ENCODE peak calls at places on chromosomes 16 and 17, in six cellular contexts. One of them, this sample, is unnamed.

GRCh38 chr17:81568416-81568815 is 16.3 kb upstream of the FAAP100 start:
- DNase-seq in adipocyte: no peak
- DNase-seq in ovary: no peak
- DNase-seq in iPS DF 6.9: no peak
- DNase-seq in heart right ventricle: no peak
- DNase-seq in body of pancreas: no peak
- DNase-seq in this sample: no peak

GRCh38 chr17:75758131-75758905 is 6.7 kb downstream of the GALK1 start:
- DNase-seq in adipocyte: no peak
- DNase-seq in ovary: no peak
- DNase-seq in iPS DF 6.9: no peak
- DNase-seq in heart right ventricle: no peak
- DNase-seq in body of pancreas: no peak
- DNase-seq in this sample: no peak

GRCh38 chr16:58584831-58585505 is 44.7 kb downstream of the CNOT1 start:
- DNase-seq in adipocyte: no peak
- DNase-seq in ovary: no peak
- DNase-seq in iPS DF 6.9: no peak
- DNase-seq in heart right ventricle: no peak
- DNase-seq in body of pancreas: no peak
- DNase-seq in this sample: no peak

GRCh38 chr17:61495161-61495857 is 43.1 kb downstream of the TBX4 start:
- DNase-seq in adipocyte: no peak
- DNase-seq in ovary: no peak
- DNase-seq in iPS DF 6.9: no peak
- DNase-seq in heart right ventricle: no peak
- DNase-seq in body of pancreas: no peak
- DNase-seq in this sample: peak; percentile 77

GRCh38 chr17:42969006-42969581 is 4.8 kb upstream of the AARSD1 start:
- DNase-seq in adipocyte: no peak
- DNase-seq in ovary: no peak
- DNase-seq in iPS DF 6.9: no peak
- DNase-seq in heart right ventricle: no peak
- DNase-seq in body of pancreas: no peak
- DNase-seq in this sample: no peak

GRCh38 chr17:17343896-17344506 is 40.8 kb downstream of the NT5M start:
- DNase-seq in adipocyte: no peak
- DNase-seq in ovary: no peak
- DNase-seq in iPS DF 6.9: no peak
- DNase-seq in heart right ventricle: no peak
- DNase-seq in body of pancreas: no peak
- DNase-seq in this sample: peak; percentile 1

GRCh38 chr17:74870512-74870911 is 2.3 kb downstream of the FDXR start:
- DNase-seq in adipocyte: peak; percentile 55
- DNase-seq in ovary: peak; percentile 91
- DNase-seq in iPS DF 6.9: no peak
- DNase-seq in heart right ventricle: no peak
- DNase-seq in body of pancreas: no peak
- DNase-seq in this sample: peak; percentile 97

GRCh38 chr17:66459811-66460270 is 157.4 kb downstream of the PRKCA start:
- DNase-seq in adipocyte: peak; percentile 98
- DNase-seq in ovary: peak; percentile 58
- DNase-seq in iPS DF 6.9: no peak
- DNase-seq in heart right ventricle: peak; percentile 38
- DNase-seq in body of pancreas: no peak
- DNase-seq in this sample: peak; percentile 90

GRCh38 chr17:37818689-37819088 is 73.8 kb upstream of the HNF1B start:
- DNase-seq in adipocyte: no peak
- DNase-seq in ovary: no peak
- DNase-seq in iPS DF 6.9: no peak
- DNase-seq in heart right ventricle: no peak
- DNase-seq in body of pancreas: peak; percentile 65
- DNase-seq in this sample: no peak

GRCh38 chr16:72073831-72074230 is 10.8 kb downstream of the HPR start:
- DNase-seq in adipocyte: no peak
- DNase-seq in ovary: peak; percentile 33
- DNase-seq in iPS DF 6.9: no peak
- DNase-seq in heart right ventricle: peak; percentile 70
- DNase-seq in body of pancreas: no peak
- DNase-seq in this sample: peak; percentile 30

GRCh38 chr16:74868501-74868900 is 93.9 kb upstream of the FA2H start:
- DNase-seq in adipocyte: no peak
- DNase-seq in ovary: no peak
- DNase-seq in iPS DF 6.9: no peak
- DNase-seq in heart right ventricle: peak; percentile 16
- DNase-seq in body of pancreas: no peak
- DNase-seq in this sample: no peak

GRCh38 chr17:19549746-19550623 is 16.3 kb downstream of the SLC47A1 start:
- DNase-seq in adipocyte: no peak
- DNase-seq in ovary: no peak
- DNase-seq in iPS DF 6.9: no peak
- DNase-seq in heart right ventricle: no peak
- DNase-seq in body of pancreas: no peak
- DNase-seq in this sample: no peak
- H3K4me1 ChIP-seq in adipocyte: peaks cover 15% of the 10 kb centered on the region
- H3K4me1 ChIP-seq in ovary: peaks cover 5% of the 10 kb centered on the region
- H3K4me1 ChIP-seq in iPS DF 6.9: peaks cover 1% of the 10 kb centered on the region
- H3K4me1 ChIP-seq in heart right ventricle: peaks cover 10% of the 10 kb centered on the region
- H3K4me1 ChIP-seq in body of pancreas: peaks cover 11% of the 10 kb centered on the region
- H3K4me1 ChIP-seq in this sample: peaks cover 27% of the 10 kb centered on the region

GRCh38 chr17:72717676-72718075 is 374.8 kb downstream of the SLC39A11 start:
- DNase-seq in adipocyte: no peak
- DNase-seq in ovary: no peak
- DNase-seq in iPS DF 6.9: no peak
- DNase-seq in heart right ventricle: no peak
- DNase-seq in body of pancreas: no peak
- DNase-seq in this sample: no peak
- H3K4me1 ChIP-seq in adipocyte: peaks cover 8% of the 10 kb centered on the region
- H3K4me1 ChIP-seq in ovary: no peaks in the 10 kb centered on the region
- H3K4me1 ChIP-seq in iPS DF 6.9: peaks cover 6% of the 10 kb centered on the region
- H3K4me1 ChIP-seq in heart right ventricle: no peaks in the 10 kb centered on the region
- H3K4me1 ChIP-seq in body of pancreas: no peaks in the 10 kb centered on the region
- H3K4me1 ChIP-seq in this sample: no peaks in the 10 kb centered on the region

DNA sequence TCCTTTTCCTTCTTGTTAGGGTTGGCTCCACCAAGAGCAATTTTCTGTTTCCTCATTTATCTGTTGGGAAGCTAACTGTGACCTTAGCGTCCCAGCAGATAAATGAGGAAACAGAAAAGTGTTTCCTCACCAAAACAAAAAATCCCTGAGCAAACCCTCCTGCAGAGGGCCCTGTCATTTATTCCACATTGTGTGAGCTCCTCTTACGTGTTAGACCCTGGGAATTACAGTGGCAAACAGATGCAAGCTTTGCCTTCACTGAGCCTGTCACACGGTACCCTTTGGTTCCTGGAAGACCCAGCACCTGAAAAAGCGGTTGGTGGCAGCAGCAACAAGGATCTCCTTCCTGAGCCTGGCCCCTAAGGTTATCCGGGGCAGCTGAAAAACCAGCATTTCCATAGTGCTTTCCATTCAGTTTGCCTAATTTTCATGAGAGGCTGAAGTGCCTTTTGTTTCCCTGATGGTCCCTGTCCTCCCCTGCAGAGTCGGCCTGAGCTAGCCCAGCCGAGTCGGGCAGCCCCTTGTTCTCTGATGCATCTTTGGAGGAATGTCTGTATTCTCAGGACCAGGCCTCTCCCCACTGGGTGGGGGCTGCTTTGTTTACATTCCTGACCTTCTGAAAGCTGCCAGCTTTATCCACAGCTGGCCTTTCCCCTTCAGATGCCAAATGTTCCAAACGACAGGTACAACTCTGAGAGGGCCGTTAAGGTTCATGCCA is 34.7 kb downstream of the YPEL2 start:
- DNase-seq in adipocyte: no peak
- DNase-seq in ovary: peak; percentile 39
- DNase-seq in iPS DF 6.9: peak; percentile 57
- DNase-seq in heart right ventricle: no peak
- DNase-seq in body of pancreas: peak; percentile 44
- DNase-seq in this sample: no peak
- H3K4me1 ChIP-seq in adipocyte: peaks cover 89% of the 10 kb centered on the region
- H3K4me1 ChIP-seq in ovary: peaks cover 34% of the 10 kb centered on the region
- H3K4me1 ChIP-seq in iPS DF 6.9: peaks cover 13% of the 10 kb centered on the region
- H3K4me1 ChIP-seq in heart right ventricle: peaks cover 99% of the 10 kb centered on the region
- H3K4me1 ChIP-seq in body of pancreas: peaks cover 97% of the 10 kb centered on the region
- H3K4me1 ChIP-seq in this sample: peaks cover 58% of the 10 kb centered on the region

DNA sequence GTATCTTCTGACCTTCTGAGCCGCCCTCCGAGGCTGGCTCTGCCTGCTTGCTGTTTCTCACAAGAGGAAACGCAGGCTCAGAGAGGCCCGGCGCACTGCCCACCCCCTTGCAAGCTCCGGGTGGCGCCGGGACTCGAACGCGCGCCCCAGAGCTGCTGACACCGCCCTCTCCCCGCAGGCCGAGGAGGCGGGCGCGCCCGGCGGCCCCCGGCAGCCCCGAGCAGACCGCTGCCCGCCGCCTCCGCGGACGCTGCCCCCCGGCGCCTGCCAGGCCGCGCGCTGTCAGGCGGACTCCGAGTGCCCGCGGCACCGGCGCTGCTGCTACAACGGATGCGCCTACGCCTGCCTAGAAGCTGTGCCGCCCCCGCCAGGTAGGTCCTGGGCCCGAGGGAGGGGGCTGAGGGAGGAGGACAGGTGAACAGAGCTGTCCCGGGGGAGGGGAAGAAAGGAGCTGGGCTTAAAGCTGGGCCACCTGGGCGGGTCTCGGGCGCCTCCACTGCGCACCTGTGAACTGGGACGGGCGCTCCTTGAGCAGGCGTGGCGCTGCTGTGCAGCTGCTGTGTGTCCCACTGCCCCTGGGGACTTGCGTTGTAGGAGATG is 18.2 kb downstream of the WFDC1 start:
- DNase-seq in adipocyte: no peak
- DNase-seq in ovary: no peak
- DNase-seq in iPS DF 6.9: no peak
- DNase-seq in heart right ventricle: no peak
- DNase-seq in body of pancreas: no peak
- DNase-seq in this sample: no peak
- H3K4me1 ChIP-seq in adipocyte: peaks cover 7% of the 10 kb centered on the region
- H3K4me1 ChIP-seq in ovary: no peaks in the 10 kb centered on the region
- H3K4me1 ChIP-seq in iPS DF 6.9: no peaks in the 10 kb centered on the region
- H3K4me1 ChIP-seq in heart right ventricle: no peaks in the 10 kb centered on the region
- H3K4me1 ChIP-seq in body of pancreas: no peaks in the 10 kb centered on the region
- H3K4me1 ChIP-seq in this sample: peaks cover 2% of the 10 kb centered on the region

DNA sequence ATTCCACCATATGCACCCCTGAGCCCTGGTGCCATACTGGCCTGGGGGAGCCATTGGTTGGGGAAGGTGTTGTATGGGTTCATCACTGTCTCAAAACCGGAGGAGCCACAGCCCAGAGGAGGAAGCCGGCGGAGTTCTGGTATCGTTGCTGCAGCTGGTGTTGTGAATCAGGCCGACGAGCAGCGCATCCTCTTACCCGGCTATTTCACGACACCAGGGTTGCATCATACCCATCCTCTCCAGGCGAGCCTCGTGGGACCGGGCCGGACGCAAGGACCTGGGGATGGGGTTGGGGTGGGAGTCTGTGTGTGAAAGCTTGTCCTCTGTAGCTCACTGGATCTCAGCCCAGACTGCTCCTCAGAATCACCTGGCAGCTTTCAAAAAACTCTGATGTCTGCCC is 6.6 kb upstream of the SLC12A3 start:
- DNase-seq in adipocyte: no peak
- DNase-seq in ovary: no peak
- DNase-seq in iPS DF 6.9: no peak
- DNase-seq in heart right ventricle: no peak
- DNase-seq in body of pancreas: no peak
- DNase-seq in this sample: no peak
- H3K4me1 ChIP-seq in adipocyte: no peaks in the 10 kb centered on the region
- H3K4me1 ChIP-seq in ovary: no peaks in the 10 kb centered on the region
- H3K4me1 ChIP-seq in iPS DF 6.9: no peaks in the 10 kb centered on the region
- H3K4me1 ChIP-seq in heart right ventricle: no peaks in the 10 kb centered on the region
- H3K4me1 ChIP-seq in body of pancreas: peaks cover 26% of the 10 kb centered on the region
- H3K4me1 ChIP-seq in this sample: no peaks in the 10 kb centered on the region

GRCh38 chr16:49335828-49336227 is 37.8 kb upstream of the C16orf78 start:
- DNase-seq in adipocyte: no peak
- DNase-seq in ovary: no peak
- DNase-seq in iPS DF 6.9: no peak
- DNase-seq in heart right ventricle: no peak
- DNase-seq in body of pancreas: no peak
- DNase-seq in this sample: no peak
- H3K4me1 ChIP-seq in adipocyte: no peaks in the 10 kb centered on the region
- H3K4me1 ChIP-seq in ovary: no peaks in the 10 kb centered on the region
- H3K4me1 ChIP-seq in iPS DF 6.9: no peaks in the 10 kb centered on the region
- H3K4me1 ChIP-seq in heart right ventricle: no peaks in the 10 kb centered on the region
- H3K4me1 ChIP-seq in body of pancreas: no peaks in the 10 kb centered on the region
- H3K4me1 ChIP-seq in this sample: no peaks in the 10 kb centered on the region

GRCh38 chr16:81492307-81492706 is 47.7 kb downstream of the CMIP start:
- DNase-seq in adipocyte: no peak
- DNase-seq in ovary: no peak
- DNase-seq in iPS DF 6.9: no peak
- DNase-seq in heart right ventricle: no peak
- DNase-seq in body of pancreas: no peak
- DNase-seq in this sample: no peak

GRCh38 chr16:81491522-81492188 is 47.0 kb downstream of the CMIP start:
- DNase-seq in adipocyte: no peak
- DNase-seq in ovary: no peak
- DNase-seq in iPS DF 6.9: no peak
- DNase-seq in heart right ventricle: no peak
- DNase-seq in body of pancreas: no peak
- DNase-seq in this sample: no peak

GRCh38 chr16:81487301-81487720 is 42.7 kb downstream of the CMIP start:
- DNase-seq in adipocyte: no peak
- DNase-seq in ovary: no peak
- DNase-seq in iPS DF 6.9: no peak
- DNase-seq in heart right ventricle: no peak
- DNase-seq in body of pancreas: no peak
- DNase-seq in this sample: no peak

GRCh38 chr16:81488687-81489411 is 44.2 kb downstream of the CMIP start:
- DNase-seq in adipocyte: no peak
- DNase-seq in ovary: no peak
- DNase-seq in iPS DF 6.9: no peak
- DNase-seq in heart right ventricle: no peak
- DNase-seq in body of pancreas: no peak
- DNase-seq in this sample: no peak

DNA sequence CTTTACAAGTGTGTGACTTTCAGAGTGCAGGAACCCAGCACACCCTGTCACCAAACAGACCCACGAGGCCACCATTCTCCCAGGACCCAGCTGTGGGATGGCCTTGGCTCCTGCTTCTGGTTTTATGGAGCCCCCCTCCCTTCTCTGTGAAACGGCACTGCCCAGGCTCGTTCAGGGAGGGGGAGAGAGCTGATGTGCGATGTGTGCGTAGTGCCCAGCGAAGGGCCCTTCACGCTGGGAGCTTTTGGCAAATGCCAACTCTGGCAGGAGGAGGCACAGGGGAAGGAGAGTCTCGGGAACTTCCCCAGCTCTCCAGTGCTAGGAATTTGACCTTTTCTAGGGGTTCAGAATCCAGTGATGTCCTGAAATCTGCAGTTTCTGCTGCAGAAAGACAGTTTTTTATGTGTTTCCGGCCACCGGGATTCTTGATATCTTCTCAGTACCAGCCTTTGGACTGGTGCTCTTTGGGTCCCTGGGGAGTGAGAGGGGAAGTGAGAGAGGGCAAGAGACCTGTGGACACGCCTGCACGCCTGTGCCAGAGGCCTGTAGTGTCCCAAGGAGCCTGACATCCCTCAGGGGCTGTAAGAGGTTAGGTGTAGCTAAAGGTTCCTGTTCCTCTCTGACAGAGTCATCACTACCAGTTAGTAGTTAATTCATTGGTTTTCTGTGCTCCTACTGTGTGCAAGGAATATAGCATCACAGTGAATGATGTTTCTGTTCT is 45.1 kb downstream of the CMIP start:
- DNase-seq in adipocyte: no peak
- DNase-seq in ovary: no peak
- DNase-seq in iPS DF 6.9: no peak
- DNase-seq in heart right ventricle: no peak
- DNase-seq in body of pancreas: no peak
- DNase-seq in this sample: peak; percentile 19
- H3K4me1 ChIP-seq in adipocyte: peaks cover 43% of the 10 kb centered on the region
- H3K4me1 ChIP-seq in ovary: peaks cover 17% of the 10 kb centered on the region
- H3K4me1 ChIP-seq in iPS DF 6.9: peaks cover 6% of the 10 kb centered on the region
- H3K4me1 ChIP-seq in heart right ventricle: peaks cover 62% of the 10 kb centered on the region
- H3K4me1 ChIP-seq in body of pancreas: peaks cover 46% of the 10 kb centered on the region
- H3K4me1 ChIP-seq in this sample: peaks cover 87% of the 10 kb centered on the region

This sample was measured in adrenal gland.